ENCODE peak calls at places on chromosome 21, in five cellular contexts. One of them, this sample, is unnamed.

GRCh38 chr21:41830145-41830707 is 48.9 kb downstream of the PRDM15 start:
- DNase-seq in fibroblast of the aortic adventitia: no peak
- DNase-seq in tibial artery: no peak
- DNase-seq in CD8-positive, alpha-beta memory T cell: no peak
- DNase-seq in H9: no peak
- DNase-seq in this sample: no peak

GRCh38 chr21:43969115-43969444 is 43.0 kb upstream of the TRAPPC10 start:
- DNase-seq in fibroblast of the aortic adventitia: no peak
- DNase-seq in tibial artery: no peak
- DNase-seq in CD8-positive, alpha-beta memory T cell: no peak
- DNase-seq in H9: no peak
- DNase-seq in this sample: no peak

GRCh38 chr21:37675202-37675801 is 241.0 kb downstream of the KCNJ6 start:
- DNase-seq in fibroblast of the aortic adventitia: peak; percentile 55
- DNase-seq in tibial artery: no peak
- DNase-seq in CD8-positive, alpha-beta memory T cell: peak; percentile 29
- DNase-seq in H9: peak; percentile 82
- DNase-seq in this sample: peak; percentile 60

GRCh38 chr21:44850905-44851657 is 22.4 kb downstream of the PTTG1IP start:
- DNase-seq in fibroblast of the aortic adventitia: no peak
- DNase-seq in tibial artery: no peak
- DNase-seq in CD8-positive, alpha-beta memory T cell: no peak
- DNase-seq in H9: no peak
- DNase-seq in this sample: no peak

GRCh38 chr21:35071347-35071746 is 22.2 kb upstream of the RUNX1 start:
- DNase-seq in fibroblast of the aortic adventitia: no peak
- DNase-seq in tibial artery: no peak
- DNase-seq in CD8-positive, alpha-beta memory T cell: no peak
- DNase-seq in H9: no peak
- DNase-seq in this sample: no peak

GRCh38 chr21:38863291-38863690 is 57.6 kb downstream of the ETS2 start:
- DNase-seq in fibroblast of the aortic adventitia: no peak
- DNase-seq in tibial artery: no peak
- DNase-seq in CD8-positive, alpha-beta memory T cell: no peak
- DNase-seq in H9: no peak
- DNase-seq in this sample: no peak

GRCh38 chr21:39461419-39461818 is 9.6 kb downstream of the SH3BGR start:
- DNase-seq in fibroblast of the aortic adventitia: no peak
- DNase-seq in tibial artery: no peak
- DNase-seq in CD8-positive, alpha-beta memory T cell: no peak
- DNase-seq in H9: no peak
- DNase-seq in this sample: no peak

GRCh38 chr21:17438642-17439041 is 74.2 kb upstream of the CXADR start:
- DNase-seq in fibroblast of the aortic adventitia: no peak
- DNase-seq in tibial artery: no peak
- DNase-seq in CD8-positive, alpha-beta memory T cell: no peak
- DNase-seq in H9: peak; percentile 54
- DNase-seq in this sample: no peak

GRCh38 chr21:44854391-44854663 is 19.2 kb downstream of the PTTG1IP start:
- DNase-seq in fibroblast of the aortic adventitia: no peak
- DNase-seq in tibial artery: no peak
- DNase-seq in CD8-positive, alpha-beta memory T cell: no peak
- DNase-seq in H9: no peak
- DNase-seq in this sample: no peak

GRCh38 chr21:30979054-30979453 is 59.2 kb downstream of the KRTAP19-8 start:
- DNase-seq in fibroblast of the aortic adventitia: no peak
- DNase-seq in tibial artery: no peak
- DNase-seq in CD8-positive, alpha-beta memory T cell: no peak
- DNase-seq in H9: no peak
- DNase-seq in this sample: no peak

GRCh38 chr21:34365794-34366193 is 2.0 kb downstream of the KCNE2 start:
- DNase-seq in fibroblast of the aortic adventitia: no peak
- DNase-seq in tibial artery: no peak
- DNase-seq in CD8-positive, alpha-beta memory T cell: no peak
- DNase-seq in H9: no peak
- DNase-seq in this sample: no peak

GRCh38 chr21:45894107-45894810 is 87.3 kb upstream of the COL6A1 start:
- DNase-seq in fibroblast of the aortic adventitia: peak; percentile 81
- DNase-seq in tibial artery: peak; percentile 53
- DNase-seq in CD8-positive, alpha-beta memory T cell: no peak
- DNase-seq in H9: no peak
- DNase-seq in this sample: peak; percentile 53

This sample was measured in left ventricle myocardium inferior.